ENCODE peak calls at places on chromosomes 3 and 15, in eight cellular contexts. H is osteoblast, D is GM20000, Y is neural crest cell, N is PC-3, P is progenitor cell of endocrine pancreas, Z is fibroblast of pulmonary artery, T is mammary epithelial cell. W is an unnamed sample.

GRCh38 chr15:55319537-55320325 is 709 bp downstream of the PIGB start:
- DNase-seq in H (peak), D (peak), Y (no peak), N (peak), P (no peak), Z (peak), T (peak), W (no peak)

GRCh38 chr3:111669926-111670630 is 74.9 kb upstream of the ZBED2 start:
- DNase-seq in H (no peak), D (no peak), Y (no peak), N (peak), P (no peak), Z (peak), T (no peak), W (no peak)

GRCh38 chr3:97763586-97764148 is 891 bp upstream of the ARL6 start:
- DNase-seq in H (no peak), D (no peak), Y (no peak), N (no peak), P (no peak), Z (no peak), T (no peak), W (no peak)

GRCh38 chr15:88913017-88913849 is at the start of gene MFGE8:
- DNase-seq in H (peak), D (peak), Y (peak), N (peak), P (peak), Z (peak), T (peak), W (peak)

GRCh38 chr3:51434746-51435323 is 43.8 kb downstream of the RBM15B start:
- DNase-seq in H (no peak), D (peak), Y (peak), N (peak), P (no peak), Z (peak), T (peak), W (peak)

GRCh38 chr3:44342191-44342790 is 3.7 kb downstream of the TCAIM start:
- DNase-seq in H (peak), D (no peak), Y (no peak), N (no peak), P (no peak), Z (peak), T (no peak), W (no peak)

GRCh38 chr3:171791695-171792082 is 18.6 kb downstream of the PLD1 start:
- DNase-seq in H (no peak), D (no peak), Y (no peak), N (peak), P (no peak), Z (peak), T (peak), W (no peak)

GRCh38 chr15:99169769-99170311 is 65.0 kb downstream of the SYNM start:
- DNase-seq in H (peak), D (no peak), Y (no peak), N (no peak), P (no peak), Z (peak), T (no peak), W (no peak)

GRCh38 chr3:195895900-195896360 is 12.4 kb downstream of the TNK2 start:
- DNase-seq in H (peak), D (peak), Y (peak), N (peak), P (no peak), Z (no peak), T (peak), W (peak)

GRCh38 chr15:52653451-52653964 is 25.7 kb downstream of the ATOSA start:
- DNase-seq in H (no peak), D (no peak), Y (no peak), N (peak), P (no peak), Z (peak), T (peak), W (no peak)

GRCh38 chr15:58392611-58393161 is 39.1 kb upstream of the LIPC start:
- DNase-seq in H (no peak), D (no peak), Y (no peak), N (peak), P (no peak), Z (no peak), T (peak), W (peak)

GRCh38 chr3:117285721-117286120 is 576.1 kb downstream of the TUSC7 start:
- DNase-seq in H (no peak), D (no peak), Y (no peak), N (no peak), P (no peak), Z (no peak), T (no peak), W (no peak)

GRCh38 chr3:127034195-127034989 is 51.5 kb downstream of the PLXNA1 start:
- DNase-seq in H (no peak), D (no peak), Y (no peak), N (no peak), P (no peak), Z (no peak), T (no peak), W (no peak)

GRCh38 chr3:102036015-102036414 is 186.7 kb downstream of the NFKBIZ start:
- DNase-seq in H (no peak), D (no peak), Y (no peak), N (no peak), P (no peak), Z (no peak), T (no peak), W (no peak)

GRCh38 chr15:75653347-75653913 is 5.7 kb downstream of the SNX33 start:
- DNase-seq in H (no peak), D (no peak), Y (no peak), N (no peak), P (no peak), Z (no peak), T (no peak), W (no peak)

GRCh38 chr3:171614318-171614967 is 154.2 kb upstream of the TNIK start:
- DNase-seq in H (no peak), D (peak), Y (peak), N (no peak), P (no peak), Z (peak), T (peak), W (no peak)

GRCh38 chr3:30286007-30286669 is 320.3 kb upstream of the TGFBR2 start:
- DNase-seq in H (peak), D (no peak), Y (no peak), N (peak), P (no peak), Z (peak), T (peak), W (no peak)

GRCh38 chr3:134462236-134463059 is 23.3 kb downstream of the ANAPC13 start:
- DNase-seq in H (no peak), D (no peak), Y (no peak), N (no peak), P (no peak), Z (peak), T (no peak), W (no peak)

GRCh38 chr3:79178471-79178870 is 589.3 kb downstream of the ROBO1 start:
- DNase-seq in H (no peak), D (no peak), Y (no peak), N (no peak), P (no peak), Z (no peak), T (no peak), W (no peak)

GRCh38 chr15:96088592-96088991 is 241.9 kb upstream of the NR2F2 start:
- DNase-seq in H (no peak), D (no peak), Y (no peak), N (no peak), P (no peak), Z (no peak), T (no peak), W (no peak)

GRCh38 chr15:74127954-74128784 is 2.2 kb upstream of the ISLR2 start:
- DNase-seq in H (peak), D (peak), Y (no peak), N (no peak), P (no peak), Z (peak), T (peak), W (no peak)

GRCh38 chr3:25830373-25831305 is 40.7 kb downstream of the OXSM start:
- DNase-seq in H (no peak), D (no peak), Y (no peak), N (no peak), P (no peak), Z (no peak), T (no peak), W (no peak)

GRCh38 chr3:123762805-123763204 is 121.3 kb downstream of the MYLK start:
- DNase-seq in H (no peak), D (no peak), Y (no peak), N (no peak), P (no peak), Z (no peak), T (no peak), W (no peak)

GRCh38 chr3:194139977-194140351 is 4.0 kb downstream of the HES1 start:
- DNase-seq in H (peak), D (no peak), Y (no peak), N (peak), P (no peak), Z (peak), T (no peak), W (no peak)

GRCh38 chr3:133742351-133743091 is 3.7 kb upstream of the TF start:
- DNase-seq in H (peak), D (no peak), Y (no peak), N (peak), P (no peak), Z (peak), T (peak), W (peak)

GRCh38 chr3:125280966-125281365 is 68.4 kb upstream of the SLC12A8 start:
- DNase-seq in H (no peak), D (no peak), Y (no peak), N (no peak), P (no peak), Z (peak), T (peak), W (no peak)

GRCh38 chr3:89314454-89314853 is 207.0 kb downstream of the EPHA3 start:
- DNase-seq in H (peak), D (no peak), Y (no peak), N (peak), P (no peak), Z (peak), T (peak), W (peak)

GRCh38 chr3:5035692-5036535 is 56.7 kb downstream of the BHLHE40 start:
- DNase-seq in H (no peak), D (no peak), Y (no peak), N (no peak), P (no peak), Z (no peak), T (no peak), W (no peak)

GRCh38 chr3:48543271-48543866 is 13.2 kb downstream of the PFKFB4 start:
- DNase-seq in H (no peak), D (no peak), Y (no peak), N (no peak), P (no peak), Z (no peak), T (no peak), W (no peak)

GRCh38 chr3:71129611-71130515 is 453.7 kb downstream of the FOXP1 start:
- DNase-seq in H (peak), D (no peak), Y (no peak), N (peak), P (no peak), Z (peak), T (peak), W (no peak)

GRCh38 chr15:45729146-45729545 is 94.3 kb downstream of the SQOR start:
- DNase-seq in H (no peak), D (no peak), Y (no peak), N (peak), P (no peak), Z (peak), T (peak), W (no peak)

GRCh38 chr3:16928386-16929132 is 43.8 kb downstream of the PLCL2 start:
- DNase-seq in H (no peak), D (peak), Y (no peak), N (no peak), P (no peak), Z (no peak), T (no peak), W (no peak)

GRCh38 chr3:16923112-16923511 is 38.4 kb downstream of the PLCL2 start:
- DNase-seq in H (no peak), D (no peak), Y (no peak), N (no peak), P (no peak), Z (no peak), T (no peak), W (no peak)

GRCh38 chr3:16932877-16933276 is 48.1 kb downstream of the PLCL2 start:
- DNase-seq in H (no peak), D (peak), Y (no peak), N (no peak), P (no peak), Z (no peak), T (no peak), W (no peak)

DNA sequence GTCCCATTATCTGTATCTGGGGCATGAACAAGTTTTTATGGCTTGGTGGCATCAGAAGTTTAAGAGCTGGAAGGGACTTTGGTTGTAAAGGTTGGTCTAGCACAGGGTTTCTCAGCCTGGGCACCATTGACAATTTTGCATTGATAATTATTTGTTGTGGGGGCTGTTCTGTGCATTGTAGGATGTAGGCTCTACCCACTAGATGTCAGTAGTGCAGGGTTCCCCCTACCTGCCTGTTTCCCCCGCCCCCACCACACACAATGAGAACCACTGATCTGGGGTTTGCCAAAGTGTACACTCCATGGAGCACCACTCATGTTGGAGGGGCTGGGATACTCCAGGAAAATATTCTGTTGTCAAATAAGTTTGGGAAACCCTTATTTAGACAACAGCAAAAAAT is 42.7 kb downstream of the PLCL2 start:
- DNase-seq in H (no peak), D (peak), Y (no peak), N (peak), P (no peak), Z (no peak), T (no peak), W (no peak)
- TF ChIP-seq CTCF in H (no peak), D (no peak), Y (no peak), N (peak), P (no peak), Z (no peak), T (no peak), W (peak)

DNA sequence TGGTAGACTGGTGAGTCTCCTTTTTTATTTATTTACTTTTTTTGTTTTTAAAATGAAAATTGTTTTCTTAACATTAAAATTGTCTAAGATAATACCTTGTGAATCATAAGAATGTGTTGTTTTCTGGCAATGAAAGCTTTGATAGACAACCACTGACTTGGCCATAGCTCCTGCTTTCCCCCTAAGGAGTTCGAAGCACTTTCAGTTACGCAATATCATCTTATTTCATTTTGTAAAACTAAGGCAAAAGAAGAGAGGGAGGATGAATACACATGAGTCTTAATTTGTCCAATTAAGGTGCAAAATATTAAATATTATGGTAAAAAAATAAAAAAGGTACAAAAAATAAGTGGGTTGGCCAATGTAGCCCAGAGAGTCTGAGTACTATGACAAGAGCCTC is 74.7 kb upstream of the PLCL2 start:
- DNase-seq in H (no peak), D (no peak), Y (no peak), N (no peak), P (no peak), Z (peak), T (no peak), W (no peak)
- TF ChIP-seq CTCF in H (no peak), D (no peak), Y (no peak), N (no peak), P (no peak), Z (no peak), T (no peak), W (no peak)

GRCh38 chr3:39401983-39402382 is 4.5 kb upstream of the RPSA start:
- DNase-seq in H (peak), D (no peak), Y (no peak), N (no peak), P (no peak), Z (no peak), T (no peak), W (no peak)

GRCh38 chr3:39396690-39397089 is 9.8 kb upstream of the RPSA start:
- DNase-seq in H (no peak), D (no peak), Y (no peak), N (no peak), P (no peak), Z (no peak), T (no peak), W (no peak)

DNA sequence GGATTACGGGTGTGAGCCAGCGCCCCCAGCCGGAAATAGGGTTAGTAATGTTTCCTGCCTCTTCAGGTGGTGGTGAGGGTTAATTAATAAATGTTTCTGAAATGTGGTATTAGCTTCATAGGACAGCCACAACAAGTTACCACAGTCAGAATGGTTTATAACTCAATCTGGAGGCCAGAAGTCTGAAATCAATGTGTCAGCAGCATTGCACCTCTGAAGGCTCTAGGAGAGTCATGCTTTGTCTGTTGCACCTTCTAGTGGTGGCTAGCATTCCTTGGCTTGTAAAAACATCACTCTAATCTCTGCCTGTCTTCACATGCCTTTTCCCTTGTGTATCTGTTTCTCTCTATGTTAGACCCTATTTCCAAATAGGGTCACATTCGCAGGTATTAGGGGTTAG is 7.8 kb upstream of the RPSA start:
- DNase-seq in H (no peak), D (no peak), Y (no peak), N (no peak), P (no peak), Z (no peak), T (peak), W (no peak)
- TF ChIP-seq CTCF in H (no peak), D (no peak), Y (no peak), N (peak), P (no peak), Z (no peak), T (peak), W (no peak)

DNA sequence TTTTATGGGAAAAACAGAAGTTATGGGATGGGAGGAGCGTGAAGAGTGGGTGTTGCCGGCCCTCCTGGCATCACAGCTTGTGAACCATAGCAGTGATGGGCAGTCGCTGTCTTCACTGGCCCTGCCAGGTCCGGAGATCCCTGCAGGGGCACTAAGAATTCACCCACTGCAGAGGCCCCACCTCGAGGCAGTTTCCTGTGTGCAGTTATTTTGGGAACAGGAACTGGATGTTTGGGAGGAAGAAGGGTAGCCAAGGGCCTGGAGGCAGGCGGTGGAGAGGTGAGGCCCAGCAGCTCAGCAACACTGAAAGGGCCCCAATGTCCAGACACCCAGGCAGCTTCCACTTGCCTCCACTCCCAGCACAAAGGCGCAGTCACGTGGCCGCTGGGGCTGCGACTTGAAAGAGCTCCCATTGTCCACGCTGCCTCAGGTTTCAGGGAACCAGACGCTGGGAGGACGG is 255.6 kb downstream of the ZNF621 start:
- DNase-seq in H (peak), D (no peak), Y (peak), N (peak), P (no peak), Z (peak), T (peak), W (no peak)
- TF ChIP-seq CTCF in H (no peak), D (no peak), Y (no peak), N (no peak), P (no peak), Z (no peak), T (no peak), W (no peak)

GRCh38 chr3:142022381-142022780 is 127.0 kb downstream of the TFDP2 start:
- DNase-seq in H (no peak), D (peak), Y (no peak), N (peak), P (no peak), Z (peak), T (no peak), W (no peak)
- TF ChIP-seq CTCF in H (no peak), D (peak), Y (no peak), N (peak), P (peak), Z (no peak), T (no peak), W (no peak)

DNA sequence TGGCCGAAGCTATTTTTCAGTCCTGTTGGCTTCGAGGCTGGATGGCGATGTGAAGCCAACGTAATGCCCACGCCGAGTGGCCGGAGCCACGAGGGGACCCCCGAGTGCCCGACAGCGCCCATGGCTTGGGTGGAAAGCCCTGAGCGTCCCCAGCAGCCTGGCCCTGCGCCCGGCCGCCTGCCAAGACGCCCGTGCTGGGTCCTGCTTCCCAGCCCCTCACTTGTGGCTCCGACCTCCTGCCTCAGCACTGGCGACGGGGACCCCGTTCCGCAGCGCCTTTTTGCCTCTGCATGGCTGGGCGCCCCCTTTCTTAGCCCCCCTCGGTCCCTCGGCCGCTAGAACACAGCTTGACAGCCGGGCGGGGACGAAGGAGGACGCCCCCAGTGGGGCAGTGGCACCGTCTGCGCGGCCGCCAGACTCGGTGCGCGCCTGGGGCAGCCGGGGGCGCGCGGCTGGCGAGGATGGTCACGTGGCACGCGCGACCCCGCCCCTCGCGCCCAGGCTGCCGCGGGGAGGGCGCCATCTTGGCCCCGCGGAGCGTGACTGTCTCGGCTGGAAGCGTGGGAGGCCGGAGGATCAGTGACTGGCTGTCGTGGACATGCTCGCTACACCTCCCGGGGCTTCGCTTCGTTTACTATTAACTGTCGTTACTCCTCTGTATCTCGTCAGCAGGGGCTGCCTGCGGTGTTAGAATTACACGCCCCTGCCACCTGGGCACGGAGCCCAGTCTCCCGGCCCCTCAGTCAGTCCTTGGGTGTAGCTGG is 626 bp upstream of the GPR176 start:
- DNase-seq in H (peak), D (peak), Y (peak), N (peak), P (peak), Z (peak), T (peak), W (peak)
- TF ChIP-seq CTCF in H (no peak), D (no peak), Y (no peak), N (no peak), P (no peak), Z (no peak), T (no peak), W (no peak)